ENCODE peak calls at places on chromosomes 2 and 18, in nine cellular contexts. One of them, this sample, is unnamed. For H3K36me3, the result is how much of the 10 kb centered on the place peaks cover.

GRCh38 chr18:50313873-50314460 is 26.5 kb upstream of the CXXC1 start:
- DNase-seq in thoracic aorta: no peak
- DNase-seq in brain microvascular endothelial cell: no peak
- DNase-seq in naive thymus-derived CD4-positive, alpha-beta T cell: no peak
- DNase-seq in mesendoderm: no peak
- DNase-seq in sigmoid colon: no peak
- DNase-seq in H1: no peak
- DNase-seq in right lobe of liver: peak
- DNase-seq in esophagus squamous epithelium: no peak
- DNase-seq in this sample: no peak

GRCh38 chr2:26537826-26538475 is 60.0 kb upstream of the OTOF start:
- DNase-seq in brain microvascular endothelial cell: no peak
- DNase-seq in thoracic aorta: no peak
- DNase-seq in H1: no peak
- DNase-seq in mesendoderm: no peak
- DNase-seq in naive thymus-derived CD4-positive, alpha-beta T cell: no peak
- DNase-seq in sigmoid colon: peak
- DNase-seq in right lobe of liver: no peak
- DNase-seq in esophagus squamous epithelium: no peak
- DNase-seq in this sample: no peak

GRCh38 chr18:4126939-4127338 is 328.2 kb downstream of the DLGAP1 start:
- DNase-seq in H1: no peak
- DNase-seq in right lobe of liver: no peak
- DNase-seq in sigmoid colon: no peak
- DNase-seq in esophagus squamous epithelium: no peak
- DNase-seq in brain microvascular endothelial cell: no peak
- DNase-seq in thoracic aorta: no peak
- DNase-seq in naive thymus-derived CD4-positive, alpha-beta T cell: no peak
- DNase-seq in mesendoderm: no peak
- DNase-seq in this sample: no peak

GRCh38 chr2:8144131-8144631 is 537.7 kb upstream of the ID2 start:
- DNase-seq in brain microvascular endothelial cell: no peak
- DNase-seq in mesendoderm: no peak
- DNase-seq in H1: no peak
- DNase-seq in sigmoid colon: no peak
- DNase-seq in esophagus squamous epithelium: no peak
- DNase-seq in naive thymus-derived CD4-positive, alpha-beta T cell: no peak
- DNase-seq in thoracic aorta: no peak
- DNase-seq in right lobe of liver: peak
- DNase-seq in this sample: no peak

GRCh38 chr2:88764850-88765153 is 73.3 kb downstream of the RPIA start:
- DNase-seq in thoracic aorta: no peak
- DNase-seq in right lobe of liver: no peak
- DNase-seq in mesendoderm: no peak
- DNase-seq in naive thymus-derived CD4-positive, alpha-beta T cell: no peak
- DNase-seq in H1: no peak
- DNase-seq in sigmoid colon: no peak
- DNase-seq in esophagus squamous epithelium: no peak
- DNase-seq in brain microvascular endothelial cell: no peak
- DNase-seq in this sample: no peak

GRCh38 chr2:33444961-33445360 is 31.5 kb upstream of the RASGRP3 start:
- DNase-seq in thoracic aorta: no peak
- DNase-seq in naive thymus-derived CD4-positive, alpha-beta T cell: no peak
- DNase-seq in esophagus squamous epithelium: no peak
- DNase-seq in H1: no peak
- DNase-seq in sigmoid colon: no peak
- DNase-seq in brain microvascular endothelial cell: no peak
- DNase-seq in right lobe of liver: no peak
- DNase-seq in mesendoderm: no peak
- DNase-seq in this sample: no peak

GRCh38 chr2:8154270-8154669 is 527.6 kb upstream of the ID2 start:
- DNase-seq in esophagus squamous epithelium: no peak
- DNase-seq in H1: no peak
- DNase-seq in sigmoid colon: no peak
- DNase-seq in brain microvascular endothelial cell: no peak
- DNase-seq in thoracic aorta: no peak
- DNase-seq in right lobe of liver: no peak
- DNase-seq in mesendoderm: no peak
- DNase-seq in naive thymus-derived CD4-positive, alpha-beta T cell: no peak
- DNase-seq in this sample: no peak

GRCh38 chr18:22176622-22177495 is 7.5 kb downstream of the GATA6 start:
- DNase-seq in right lobe of liver: no peak
- DNase-seq in sigmoid colon: no peak
- DNase-seq in thoracic aorta: no peak
- DNase-seq in brain microvascular endothelial cell: no peak
- DNase-seq in mesendoderm: no peak
- DNase-seq in naive thymus-derived CD4-positive, alpha-beta T cell: no peak
- DNase-seq in esophagus squamous epithelium: no peak
- DNase-seq in H1: no peak
- DNase-seq in this sample: no peak

GRCh38 chr2:240586919-240587800 is 626 bp downstream of the CAPN10 start:
- DNase-seq in esophagus squamous epithelium: no peak
- DNase-seq in mesendoderm: peak
- DNase-seq in brain microvascular endothelial cell: no peak
- DNase-seq in H1: no peak
- DNase-seq in thoracic aorta: no peak
- DNase-seq in sigmoid colon: peak
- DNase-seq in right lobe of liver: no peak
- DNase-seq in naive thymus-derived CD4-positive, alpha-beta T cell: peak
- DNase-seq in this sample: peak

GRCh38 chr2:41924024-41924423 is 123.8 kb upstream of the PKDCC start:
- DNase-seq in esophagus squamous epithelium: no peak
- DNase-seq in naive thymus-derived CD4-positive, alpha-beta T cell: no peak
- DNase-seq in sigmoid colon: peak
- DNase-seq in H1: no peak
- DNase-seq in thoracic aorta: no peak
- DNase-seq in right lobe of liver: peak
- DNase-seq in mesendoderm: no peak
- DNase-seq in brain microvascular endothelial cell: no peak
- DNase-seq in this sample: no peak

GRCh38 chr2:164599954-164600589 is 21.2 kb downstream of the GRB14 start:
- DNase-seq in H1: no peak
- DNase-seq in esophagus squamous epithelium: no peak
- DNase-seq in mesendoderm: peak
- DNase-seq in naive thymus-derived CD4-positive, alpha-beta T cell: no peak
- DNase-seq in thoracic aorta: no peak
- DNase-seq in brain microvascular endothelial cell: peak
- DNase-seq in right lobe of liver: peak
- DNase-seq in sigmoid colon: no peak
- DNase-seq in this sample: no peak

GRCh38 chr2:3589086-3589485 is 5.8 kb upstream of the COLEC11 start:
- DNase-seq in naive thymus-derived CD4-positive, alpha-beta T cell: no peak
- DNase-seq in brain microvascular endothelial cell: no peak
- DNase-seq in thoracic aorta: no peak
- DNase-seq in sigmoid colon: no peak
- DNase-seq in mesendoderm: no peak
- DNase-seq in right lobe of liver: no peak
- DNase-seq in esophagus squamous epithelium: no peak
- DNase-seq in H1: no peak
- DNase-seq in this sample: no peak

GRCh38 chr18:67938691-67939090 is 422.2 kb upstream of the DSEL start:
- DNase-seq in right lobe of liver: no peak
- DNase-seq in naive thymus-derived CD4-positive, alpha-beta T cell: no peak
- DNase-seq in H1: no peak
- DNase-seq in sigmoid colon: no peak
- DNase-seq in brain microvascular endothelial cell: no peak
- DNase-seq in thoracic aorta: no peak
- DNase-seq in mesendoderm: no peak
- DNase-seq in esophagus squamous epithelium: no peak
- DNase-seq in this sample: no peak

GRCh38 chr2:69214898-69215297 is 172.1 kb downstream of the GFPT1 start:
- DNase-seq in mesendoderm: no peak
- DNase-seq in esophagus squamous epithelium: no peak
- DNase-seq in H1: no peak
- DNase-seq in naive thymus-derived CD4-positive, alpha-beta T cell: no peak
- DNase-seq in thoracic aorta: no peak
- DNase-seq in brain microvascular endothelial cell: peak
- DNase-seq in sigmoid colon: no peak
- DNase-seq in right lobe of liver: no peak
- DNase-seq in this sample: no peak

GRCh38 chr2:234136461-234136860 is 86.0 kb downstream of the SPP2 start:
- DNase-seq in H1: no peak
- DNase-seq in brain microvascular endothelial cell: no peak
- DNase-seq in esophagus squamous epithelium: no peak
- DNase-seq in right lobe of liver: no peak
- DNase-seq in mesendoderm: peak
- DNase-seq in naive thymus-derived CD4-positive, alpha-beta T cell: no peak
- DNase-seq in sigmoid colon: no peak
- DNase-seq in thoracic aorta: no peak
- DNase-seq in this sample: no peak

GRCh38 chr2:109487237-109487869 is 126.4 kb downstream of the SEPTIN10 start:
- DNase-seq in mesendoderm: no peak
- DNase-seq in naive thymus-derived CD4-positive, alpha-beta T cell: no peak
- DNase-seq in H1: no peak
- DNase-seq in brain microvascular endothelial cell: peak
- DNase-seq in thoracic aorta: no peak
- DNase-seq in sigmoid colon: no peak
- DNase-seq in esophagus squamous epithelium: no peak
- DNase-seq in right lobe of liver: no peak
- DNase-seq in this sample: no peak

GRCh38 chr2:20608666-20609348 is 42.1 kb downstream of the HS1BP3 start:
- DNase-seq in right lobe of liver: peak
- DNase-seq in esophagus squamous epithelium: no peak
- DNase-seq in mesendoderm: no peak
- DNase-seq in H1: no peak
- DNase-seq in naive thymus-derived CD4-positive, alpha-beta T cell: no peak
- DNase-seq in sigmoid colon: peak
- DNase-seq in brain microvascular endothelial cell: no peak
- DNase-seq in thoracic aorta: no peak
- DNase-seq in this sample: no peak

GRCh38 chr2:23756593-23757292 is 170.2 kb downstream of the ATAD2B start:
- DNase-seq in H1: no peak
- DNase-seq in esophagus squamous epithelium: no peak
- DNase-seq in sigmoid colon: no peak
- DNase-seq in brain microvascular endothelial cell: no peak
- DNase-seq in mesendoderm: no peak
- DNase-seq in right lobe of liver: no peak
- DNase-seq in thoracic aorta: no peak
- DNase-seq in naive thymus-derived CD4-positive, alpha-beta T cell: no peak
- DNase-seq in this sample: no peak

GRCh38 chr18:75164479-75164878 is 44.5 kb downstream of the PTGR3 start:
- DNase-seq in H1: no peak
- DNase-seq in sigmoid colon: no peak
- DNase-seq in right lobe of liver: no peak
- DNase-seq in thoracic aorta: no peak
- DNase-seq in esophagus squamous epithelium: no peak
- DNase-seq in naive thymus-derived CD4-positive, alpha-beta T cell: no peak
- DNase-seq in brain microvascular endothelial cell: no peak
- DNase-seq in mesendoderm: no peak
- DNase-seq in this sample: no peak
- H3K36me3 ChIP-seq in H1: under half
- H3K36me3 ChIP-seq in sigmoid colon: under half
- H3K36me3 ChIP-seq in right lobe of liver: under half
- H3K36me3 ChIP-seq in thoracic aorta: under half
- H3K36me3 ChIP-seq in esophagus squamous epithelium: under half
- H3K36me3 ChIP-seq in naive thymus-derived CD4-positive, alpha-beta T cell: under half
- H3K36me3 ChIP-seq in brain microvascular endothelial cell: under half
- H3K36me3 ChIP-seq in mesendoderm: under half
- H3K36me3 ChIP-seq in this sample: under half

GRCh38 chr18:12011962-12012549 is 30.7 kb downstream of the IMPA2 start:
- DNase-seq in sigmoid colon: no peak
- DNase-seq in thoracic aorta: no peak
- DNase-seq in brain microvascular endothelial cell: peak
- DNase-seq in right lobe of liver: no peak
- DNase-seq in esophagus squamous epithelium: no peak
- DNase-seq in H1: no peak
- DNase-seq in mesendoderm: no peak
- DNase-seq in naive thymus-derived CD4-positive, alpha-beta T cell: no peak
- DNase-seq in this sample: no peak
- H3K36me3 ChIP-seq in sigmoid colon: under half
- H3K36me3 ChIP-seq in thoracic aorta: under half
- H3K36me3 ChIP-seq in brain microvascular endothelial cell: under half
- H3K36me3 ChIP-seq in right lobe of liver: under half
- H3K36me3 ChIP-seq in esophagus squamous epithelium: half or more
- H3K36me3 ChIP-seq in H1: under half
- H3K36me3 ChIP-seq in mesendoderm: under half
- H3K36me3 ChIP-seq in naive thymus-derived CD4-positive, alpha-beta T cell: under half
- H3K36me3 ChIP-seq in this sample: under half

GRCh38 chr2:71341645-71342044 is 10.1 kb downstream of the ZNF638 start:
- DNase-seq in sigmoid colon: no peak
- DNase-seq in esophagus squamous epithelium: no peak
- DNase-seq in H1: no peak
- DNase-seq in brain microvascular endothelial cell: no peak
- DNase-seq in mesendoderm: no peak
- DNase-seq in right lobe of liver: no peak
- DNase-seq in naive thymus-derived CD4-positive, alpha-beta T cell: no peak
- DNase-seq in thoracic aorta: no peak
- DNase-seq in this sample: no peak

GRCh38 chr2:71348302-71348701 is 16.7 kb downstream of the ZNF638 start:
- DNase-seq in thoracic aorta: no peak
- DNase-seq in esophagus squamous epithelium: no peak
- DNase-seq in H1: no peak
- DNase-seq in right lobe of liver: no peak
- DNase-seq in naive thymus-derived CD4-positive, alpha-beta T cell: no peak
- DNase-seq in mesendoderm: peak
- DNase-seq in brain microvascular endothelial cell: peak
- DNase-seq in sigmoid colon: no peak
- DNase-seq in this sample: no peak

GRCh38 chr2:71353247-71353646 is 21.7 kb downstream of the ZNF638 start:
- DNase-seq in sigmoid colon: no peak
- DNase-seq in right lobe of liver: no peak
- DNase-seq in esophagus squamous epithelium: no peak
- DNase-seq in H1: no peak
- DNase-seq in naive thymus-derived CD4-positive, alpha-beta T cell: no peak
- DNase-seq in brain microvascular endothelial cell: no peak
- DNase-seq in thoracic aorta: no peak
- DNase-seq in mesendoderm: no peak
- DNase-seq in this sample: no peak

GRCh38 chr2:71346065-71346464 is 14.5 kb downstream of the ZNF638 start:
- DNase-seq in thoracic aorta: no peak
- DNase-seq in esophagus squamous epithelium: no peak
- DNase-seq in naive thymus-derived CD4-positive, alpha-beta T cell: no peak
- DNase-seq in sigmoid colon: no peak
- DNase-seq in mesendoderm: no peak
- DNase-seq in right lobe of liver: no peak
- DNase-seq in H1: no peak
- DNase-seq in brain microvascular endothelial cell: no peak
- DNase-seq in this sample: no peak

DNA sequence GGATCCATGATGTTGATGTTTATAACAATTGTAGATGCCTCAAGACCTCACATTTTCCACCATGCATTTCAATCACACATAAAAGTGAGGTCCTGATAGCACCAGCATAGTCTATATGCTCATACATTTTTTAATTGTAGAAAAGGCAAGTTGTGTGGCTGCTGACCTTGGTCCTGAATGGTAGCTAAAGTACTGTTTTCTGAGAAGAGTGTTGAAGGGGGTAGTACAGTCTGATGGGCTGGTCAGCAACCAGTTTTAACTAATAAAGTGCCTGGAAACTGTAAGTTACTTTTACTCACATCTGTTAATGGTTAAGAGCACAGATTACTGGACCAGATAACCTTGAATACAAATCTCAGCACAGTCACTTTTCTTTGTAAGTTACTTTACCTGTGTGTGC is 15.9 kb downstream of the ZNF638 start:
- DNase-seq in brain microvascular endothelial cell: peak
- DNase-seq in sigmoid colon: no peak
- DNase-seq in mesendoderm: peak
- DNase-seq in thoracic aorta: no peak
- DNase-seq in H1: no peak
- DNase-seq in right lobe of liver: no peak
- DNase-seq in naive thymus-derived CD4-positive, alpha-beta T cell: no peak
- DNase-seq in esophagus squamous epithelium: no peak
- DNase-seq in this sample: no peak
- H3K36me3 ChIP-seq in brain microvascular endothelial cell: under half
- H3K36me3 ChIP-seq in sigmoid colon: under half
- H3K36me3 ChIP-seq in mesendoderm: under half
- H3K36me3 ChIP-seq in thoracic aorta: under half
- H3K36me3 ChIP-seq in H1: under half
- H3K36me3 ChIP-seq in right lobe of liver: under half
- H3K36me3 ChIP-seq in naive thymus-derived CD4-positive, alpha-beta T cell: under half
- H3K36me3 ChIP-seq in esophagus squamous epithelium: under half
- H3K36me3 ChIP-seq in this sample: under half

GRCh38 chr2:7041421-7041820 is 124.2 kb downstream of the RNF144A start:
- DNase-seq in brain microvascular endothelial cell: no peak
- DNase-seq in naive thymus-derived CD4-positive, alpha-beta T cell: no peak
- DNase-seq in sigmoid colon: no peak
- DNase-seq in H1: no peak
- DNase-seq in mesendoderm: no peak
- DNase-seq in right lobe of liver: no peak
- DNase-seq in esophagus squamous epithelium: no peak
- DNase-seq in thoracic aorta: no peak
- DNase-seq in this sample: no peak
- H3K36me3 ChIP-seq in brain microvascular endothelial cell: under half
- H3K36me3 ChIP-seq in naive thymus-derived CD4-positive, alpha-beta T cell: under half
- H3K36me3 ChIP-seq in sigmoid colon: under half
- H3K36me3 ChIP-seq in H1: under half
- H3K36me3 ChIP-seq in mesendoderm: under half
- H3K36me3 ChIP-seq in right lobe of liver: under half
- H3K36me3 ChIP-seq in esophagus squamous epithelium: under half
- H3K36me3 ChIP-seq in thoracic aorta: under half
- H3K36me3 ChIP-seq in this sample: under half